ENCODE peak calls at places on chromosomes 6 and 20, in ten cellular contexts. L is heart right ventricle; N is CD4-positive, CD25-positive, alpha-beta regulatory T cell; I is progenitor cell of endocrine pancreas; X is stimulated activated naive B cell treated with anti-CD40 and anti-IgM and Interleukin-4, amounts not matched to agents 10 μg/mL and 1 μg/mL and 100 μg/mL, for 72 hours; H is HS-5; D is neural crest cell; Y is RPMI8226; T is GM18507; P is occipital lobe. E is an unnamed sample.

GRCh38 chr6:113466526-113466925 is 390.6 kb upstream of the MARCKS start:
- DNase-seq in L (no peak), H (no peak), P (no peak), T (no peak), I (no peak), X (no peak), N (no peak), D (no peak), Y (no peak), E (no peak)

GRCh38 chr6:107421696-107422256 is 37.6 kb downstream of the PDSS2 start:
- DNase-seq in X (no peak), N (no peak), L (no peak), P (no peak), T (no peak), Y (no peak), H (no peak), I (no peak), D (no peak), E (no peak)

GRCh38 chr20:17611540-17612286 is 41.8 kb downstream of the DSTN start:
- DNase-seq in Y (peak; percentile 62), P (no peak), D (no peak), H (no peak), T (no peak), L (no peak), X (no peak), N (no peak), I (no peak), E (no peak)

GRCh38 chr6:110529355-110529754 is 52.9 kb upstream of the SLC22A16 start:
- DNase-seq in L (no peak), N (no peak), P (no peak), T (no peak), D (no peak), Y (no peak), H (no peak), X (no peak), I (no peak), E (no peak)

GRCh38 chr6:80439721-80440488 is 333.4 kb downstream of the BCKDHB start:
- DNase-seq in D (no peak), Y (no peak), I (no peak), X (no peak), L (no peak), T (no peak), H (no peak), N (no peak), P (no peak), E (no peak)

GRCh38 chr6:109071125-109071917 is 23.3 kb downstream of the SESN1 start:
- DNase-seq in P (no peak), T (no peak), N (peak; percentile 25), I (no peak), X (no peak), L (no peak), H (no peak), Y (no peak), D (no peak), E (no peak)

GRCh38 chr6:338815-339262 is 46.6 kb downstream of the DUSP22 start:
- DNase-seq in N (peak; percentile 50), I (no peak), P (no peak), D (no peak), T (no peak), X (no peak), Y (no peak), H (no peak), L (no peak), E (no peak)

GRCh38 chr6:39980839-39981580 is 46.7 kb upstream of the MOCS1 start:
- DNase-seq in L (peak; percentile 47), X (peak; percentile 9), D (peak; percentile 25), Y (peak; percentile 49), T (peak; percentile 9), I (peak; percentile 12), H (peak; percentile 15), N (peak; percentile 17), P (no peak), E (no peak)

GRCh38 chr6:160882019-160882418 is 109.5 kb upstream of the MAP3K4 start:
- DNase-seq in N (no peak), X (no peak), Y (no peak), I (no peak), D (no peak), P (no peak), T (no peak), H (no peak), L (no peak), E (no peak)

GRCh38 chr6:48183174-48183573 is 72.2 kb upstream of the PTCHD4 start:
- DNase-seq in P (no peak), T (no peak), H (no peak), Y (no peak), L (no peak), N (no peak), X (no peak), I (no peak), D (no peak), E (no peak)

GRCh38 chr6:44126320-44127149 is 717 bp downstream of the MRPL14 start:
- DNase-seq in H (no peak), Y (peak; percentile 64), P (no peak), T (peak; percentile 40), N (peak; percentile 64), X (peak; percentile 67), D (peak; percentile 28), L (peak; percentile 43), I (peak; percentile 30), E (no peak)

GRCh38 chr6:41568585-41569384 is 22.6 kb downstream of the FOXP4 start:
- DNase-seq in X (no peak), Y (no peak), T (no peak), D (peak; percentile 16), P (no peak), I (no peak), H (no peak), L (no peak), N (no peak), E (no peak)

GRCh38 chr20:64766-65322 is 22.6 kb upstream of the DEFB125 start:
- DNase-seq in X (no peak), P (no peak), I (no peak), H (no peak), T (no peak), L (no peak), D (no peak), Y (no peak), N (no peak), E (no peak)

GRCh38 chr20:64159711-64160110 is 4.5 kb upstream of the MYT1 start:
- DNase-seq in D (no peak), X (no peak), T (no peak), N (no peak), Y (no peak), L (no peak), I (no peak), P (no peak), H (no peak), E (no peak)

GRCh38 chr6:125829433-125829832 is 38.7 kb downstream of the NCOA7 start:
- DNase-seq in P (no peak), X (no peak), T (no peak), H (no peak), D (no peak), I (no peak), Y (no peak), N (peak; percentile 46), L (no peak), E (no peak)

GRCh38 chr20:56234110-56234509 is 14.4 kb upstream of the MC3R start:
- DNase-seq in T (no peak), X (no peak), Y (no peak), N (no peak), I (no peak), P (no peak), D (no peak), L (no peak), H (no peak), E (no peak)

GRCh38 chr6:3822747-3823445 is 26.3 kb upstream of the FAM50B start:
- DNase-seq in T (no peak), D (no peak), X (no peak), Y (no peak), L (no peak), H (no peak), N (no peak), P (no peak), I (no peak), E (no peak)

GRCh38 chr6:39576556-39577303 is 148.5 kb downstream of the KIF6 start:
- DNase-seq in D (no peak), X (no peak), T (no peak), Y (no peak), L (no peak), I (no peak), H (no peak), N (no peak), P (no peak), E (no peak)

GRCh38 chr20:48785256-48785655 is 42.5 kb downstream of the PREX1 start:
- DNase-seq in D (no peak), L (no peak), X (no peak), P (no peak), T (no peak), N (no peak), Y (no peak), H (no peak), I (no peak), E (no peak)

GRCh38 chr20:61499859-61500258 is 247.8 kb downstream of the CDH4 start:
- DNase-seq in D (no peak), X (no peak), Y (peak; percentile 42), N (no peak), L (no peak), T (no peak), P (no peak), H (no peak), I (no peak), E (no peak)

GRCh38 chr20:45469336-45470261 is at the start of gene WFDC2:
- DNase-seq in D (no peak), H (no peak), L (no peak), P (no peak), X (no peak), Y (no peak), N (no peak), I (peak; percentile 55), T (no peak), E (no peak)

GRCh38 chr6:160462551-160463109 is 114.5 kb downstream of the SLC22A3 start:
- DNase-seq in X (peak; percentile 26), H (peak; percentile 83), I (no peak), T (peak; percentile 46), N (peak; percentile 94), Y (no peak), L (no peak), P (no peak), D (no peak), E (peak; percentile 61)

GRCh38 chr6:38184041-38184779 is 364.7 kb downstream of the ZFAND3 start:
- DNase-seq in X (no peak), Y (no peak), N (no peak), L (no peak), I (no peak), T (no peak), H (no peak), P (no peak), D (no peak), E (no peak)

GRCh38 chr6:110513001-110513400 is 36.6 kb upstream of the SLC22A16 start:
- DNase-seq in H (no peak), P (no peak), L (no peak), D (no peak), N (no peak), X (no peak), T (no peak), I (no peak), Y (no peak), E (no peak)

GRCh38 chr20:47576516-47577033 is 74.9 kb downstream of the NCOA3 start:
- DNase-seq in X (no peak), Y (peak; percentile 75), T (peak; percentile 40), H (peak; percentile 92), D (no peak), I (peak; percentile 15), N (peak; percentile 30), P (no peak), L (peak; percentile 83), E (no peak)

E was measured in AG04449.